ENCODE peak calls at places on chromosomes 11 and 22, in four cellular contexts. E is K562, D is SK-N-SH, J is HepG2. W is an unnamed sample.
A peak's percentile ranks its signal among the peaks of the same experiment; 100 is the strongest.

GRCh38 chr11:12540913-12541587 is 133.2 kb upstream of the TEAD1 start:
- DNase-seq in E (no peak), J (no peak), D (no peak), W (no peak)

GRCh38 chr11:44960200-44960845 is 9.6 kb upstream of the TP53I11 start:
- DNase-seq in D (no peak), E (no peak), J (no peak), W (no peak)

GRCh38 chr11:102111011-102111786 is 952 bp downstream of the YAP1 start:
- DNase-seq in J (peak; percentile 94), E (no peak), D (peak; percentile 50), W (peak; percentile 91)

GRCh38 chr22:49237703-49238102 is 590.0 kb downstream of the BRD1 start:
- DNase-seq in J (no peak), D (no peak), E (no peak), W (no peak)

GRCh38 chr22:36998620-36999351 is 20.5 kb downstream of the TST start:
- DNase-seq in D (no peak), J (no peak), E (no peak), W (peak; percentile 46)

GRCh38 chr22:35299217-35299716 is 427 bp upstream of the TOM1 start:
- DNase-seq in D (peak; percentile 60), E (no peak), J (no peak), W (no peak)

GRCh38 chr11:74418509-74418895 is 20.3 kb upstream of the PGM2L1 start:
- DNase-seq in D (no peak), E (no peak), J (peak; percentile 6), W (no peak)

GRCh38 chr11:121012091-121012490 is 11.8 kb upstream of the TBCEL start:
- DNase-seq in E (no peak), J (no peak), D (no peak), W (no peak)

GRCh38 chr11:30351061-30351460 is 28.2 kb downstream of the ARL14EP start:
- DNase-seq in E (no peak), D (no peak), J (no peak), W (no peak)

GRCh38 chr11:62974848-62975522 is 9.8 kb downstream of the SLC22A6 start:
- DNase-seq in J (peak; percentile 6), D (peak; percentile 80), E (peak; percentile 54), W (peak; percentile 71)

GRCh38 chr22:45240810-45241631 is at the start of gene KIAA0930:
- DNase-seq in D (peak; percentile 100), J (peak; percentile 53), E (peak; percentile 98), W (peak; percentile 87)

GRCh38 chr22:36194971-36195370 is 6.6 kb downstream of the APOL4 start:
- DNase-seq in D (peak; percentile 57), E (no peak), J (peak; percentile 40), W (peak; percentile 73)

GRCh38 chr22:37529652-37530345 is 10.6 kb upstream of the CARD10 start:
- DNase-seq in E (no peak), J (no peak), D (peak; percentile 20), W (no peak)

GRCh38 chr11:108019870-108020540 is 11.3 kb downstream of the CUL5 start:
- DNase-seq in E (peak; percentile 24), D (no peak), J (peak; percentile 8), W (no peak)

GRCh38 chr11:113251281-113251680 is 63.1 kb upstream of the TTC12 start:
- DNase-seq in D (no peak), J (no peak), E (no peak), W (no peak)

GRCh38 chr22:47806894-47807293 is 1044.4 kb downstream of the TBC1D22A start:
- DNase-seq in E (no peak), J (no peak), D (no peak), W (no peak)

GRCh38 chr11:119780264-119780953 is 51.4 kb upstream of the NECTIN1 start:
- DNase-seq in D (no peak), J (no peak), E (no peak), W (no peak)

GRCh38 chr11:119783466-119784400 is 54.7 kb upstream of the NECTIN1 start:
- DNase-seq in J (no peak), D (no peak), E (no peak), W (no peak)

GRCh38 chr11:119782021-119782420 is 53.0 kb upstream of the NECTIN1 start:
- DNase-seq in E (no peak), J (no peak), D (no peak), W (peak; percentile 44)

GRCh38 chr11:119785131-119785530 is 56.1 kb upstream of the NECTIN1 start:
- DNase-seq in J (no peak), E (no peak), D (no peak), W (no peak)

DNA sequence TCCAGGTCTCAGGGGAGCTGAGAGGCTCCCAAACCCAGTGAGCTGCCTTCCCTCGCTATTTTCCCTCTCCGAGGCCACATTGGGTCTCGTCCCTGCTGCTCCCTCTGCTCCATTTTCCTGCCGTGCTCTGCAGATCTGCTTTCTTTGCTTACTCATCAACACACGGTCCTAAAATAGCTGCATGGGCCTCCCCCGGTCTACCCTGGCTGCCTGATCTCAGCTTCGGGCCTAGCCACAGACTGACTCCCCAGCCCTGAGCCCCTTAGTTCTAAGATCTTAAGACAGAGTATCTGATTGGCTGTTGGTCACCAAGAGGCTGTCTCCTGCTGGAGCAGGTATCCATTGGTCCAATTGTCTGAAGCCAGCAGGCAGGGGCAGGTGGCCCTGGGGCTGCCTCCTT is 53.7 kb upstream of the NECTIN1 start:
- DNase-seq in J (no peak), D (no peak), E (peak; percentile 19), W (no peak)
- TF ChIP-seq FOXJ3 in J (no peak), D (no peak), E (no peak), W (no peak)

GRCh38 chr11:128714881-128715280 is 21.0 kb downstream of the FLI1 start:
- DNase-seq in J (no peak), D (no peak), E (no peak), W (no peak)
- TF ChIP-seq FOXJ3 in J (no peak), D (no peak), E (no peak), W (no peak)

DNA sequence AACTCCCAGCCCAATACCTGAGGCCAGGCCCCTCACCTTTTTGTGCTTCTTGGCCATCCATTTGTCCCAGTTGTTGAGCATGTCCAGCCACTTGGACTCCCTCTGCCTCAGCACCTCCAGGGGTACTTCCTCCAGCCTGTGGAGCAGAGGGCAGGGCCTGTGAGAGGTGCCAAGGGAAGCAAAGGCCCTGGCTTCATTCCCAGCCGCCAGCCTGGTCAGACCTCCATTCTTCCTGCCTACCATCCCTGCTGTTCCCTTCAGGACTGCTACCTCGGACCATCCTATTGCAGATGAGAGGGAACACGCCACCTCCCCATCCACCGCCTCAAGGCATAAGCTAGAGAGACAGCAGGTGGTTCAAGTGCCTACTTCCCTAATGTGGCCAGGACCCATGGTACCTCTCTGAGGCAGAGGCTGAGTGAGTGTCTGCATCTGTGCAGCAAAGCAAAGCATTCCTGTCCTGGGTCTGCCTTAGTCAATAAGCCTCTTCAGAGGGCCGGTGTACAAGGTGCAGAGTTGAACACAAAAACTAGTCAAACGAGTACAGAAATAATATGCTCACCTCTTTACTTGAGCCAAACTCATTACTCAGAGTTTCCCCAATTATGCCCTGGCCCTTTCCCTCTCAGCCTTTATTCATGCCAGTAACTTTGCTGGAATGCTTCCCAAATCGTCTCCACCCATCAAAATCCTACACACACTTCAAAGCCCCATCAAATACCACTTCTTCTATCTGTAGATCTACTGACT is 15.4 kb upstream of the CASTOR1 start:
- DNase-seq in J (no peak), D (no peak), E (no peak), W (no peak)
- TF ChIP-seq FOXJ3 in J (no peak), D (no peak), E (no peak), W (no peak)

GRCh38 chr22:43209523-43209890 is 22.6 kb upstream of the TTLL12 start:
- DNase-seq in D (no peak), J (no peak), E (no peak), W (no peak)

GRCh38 chr22:43210631-43211515 is 23.9 kb upstream of the TTLL12 start:
- DNase-seq in D (no peak), E (no peak), J (no peak), W (no peak)

GRCh38 chr22:43208703-43209522 is 22.0 kb upstream of the TTLL12 start:
- DNase-seq in E (no peak), D (no peak), J (no peak), W (no peak)

GRCh38 chr22:43207849-43208702 is 21.1 kb upstream of the TTLL12 start:
- DNase-seq in E (no peak), D (no peak), J (no peak), W (no peak)

DNA sequence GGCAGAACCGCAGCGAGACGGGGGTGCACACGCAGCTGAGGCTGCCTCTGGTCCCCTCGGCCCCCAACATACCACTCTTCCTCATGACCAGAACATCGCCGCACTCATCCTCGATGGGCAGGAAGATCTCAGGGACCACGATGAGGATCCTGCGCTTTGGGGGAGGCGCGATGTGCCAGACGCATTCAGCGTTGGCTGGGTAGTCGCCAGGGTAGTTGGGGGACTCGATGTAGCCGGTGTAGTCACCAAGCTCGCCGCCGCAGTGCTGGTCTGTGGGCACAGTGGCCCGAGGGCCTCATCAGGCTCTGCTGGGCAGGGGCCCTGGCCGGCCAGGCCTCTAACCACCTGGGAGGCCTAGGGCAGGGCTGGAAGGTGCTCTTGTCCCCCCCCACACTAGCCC is 23.0 kb upstream of the TTLL12 start:
- DNase-seq in D (no peak), J (no peak), E (no peak), W (no peak)
- TF ChIP-seq FOXJ3 in D (no peak), J (no peak), E (no peak), W (no peak)

DNA sequence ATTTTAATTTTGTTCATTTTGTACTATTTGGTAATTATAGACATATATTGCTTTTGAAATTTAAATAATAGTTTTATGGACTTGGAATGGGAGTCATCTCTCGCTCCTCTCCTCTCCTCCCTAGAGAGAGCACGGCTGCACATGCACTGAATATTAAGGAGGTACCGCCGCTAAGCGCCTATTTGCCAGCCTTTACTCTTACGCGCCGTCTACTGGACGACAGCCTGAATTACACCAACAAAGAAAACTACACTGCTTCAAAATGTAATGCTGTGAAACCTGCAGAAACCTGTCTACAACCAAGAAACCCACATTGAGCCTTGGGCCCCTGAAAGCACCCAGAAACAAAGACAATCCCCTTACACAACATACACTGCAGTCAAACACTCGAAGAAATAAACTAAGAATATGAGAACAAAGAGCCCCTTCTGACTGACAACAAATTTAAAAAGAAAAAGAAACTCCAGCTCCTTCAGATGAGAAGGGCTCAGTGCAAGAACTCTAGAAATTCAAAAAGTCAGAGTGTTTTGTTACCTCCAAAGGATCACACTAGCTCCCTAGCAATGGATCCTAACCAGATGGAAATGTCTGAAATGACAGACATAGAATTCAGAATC is 737.2 kb downstream of the LRRC4C start:
- DNase-seq in J (peak; percentile 15), E (peak; percentile 7), D (peak; percentile 44), W (peak; percentile 68)
- TF ChIP-seq FOXJ3 in J (no peak), E (no peak), D (no peak), W (no peak)

GRCh38 chr11:83681045-83681781 is 395.0 kb upstream of the CCDC90B start:
- DNase-seq in J (no peak), D (no peak), E (no peak), W (no peak)

GRCh38 chr11:83680351-83680750 is 394.2 kb upstream of the CCDC90B start:
- DNase-seq in E (no peak), D (peak; percentile 2), J (no peak), W (no peak)

GRCh38 chr11:83676061-83676460 is 389.9 kb upstream of the CCDC90B start:
- DNase-seq in D (no peak), J (no peak), E (no peak), W (no peak)

GRCh38 chr11:83674498-83674897 is 388.3 kb upstream of the CCDC90B start:
- DNase-seq in J (no peak), D (no peak), E (no peak), W (no peak)

DNA sequence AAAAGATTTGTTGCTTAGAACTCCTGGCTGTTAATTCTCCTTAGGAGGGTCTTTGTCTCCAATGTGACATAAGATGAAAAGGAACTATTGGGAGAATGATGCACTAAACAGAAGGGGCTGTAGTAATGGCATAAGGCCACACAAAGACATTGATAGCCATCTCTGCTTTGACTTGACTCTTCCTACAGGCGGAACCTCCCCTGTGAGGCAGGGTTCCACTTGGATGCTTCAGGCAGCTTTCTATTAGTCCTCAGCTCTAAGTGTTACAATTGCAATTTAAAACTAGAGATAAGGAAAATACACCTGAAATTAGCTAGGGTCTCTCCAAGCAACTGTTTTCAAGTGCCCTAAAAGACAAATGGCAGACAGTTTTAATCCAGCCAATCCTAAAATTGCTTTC is 391.6 kb upstream of the CCDC90B start:
- DNase-seq in J (no peak), E (no peak), D (no peak), W (no peak)
- TF ChIP-seq FOXJ3 in J (no peak), E (no peak), D (no peak), W (no peak)

W was measured in WTC11.